ENCODE peak calls at places on chromosome 9, in seven cellular contexts. Q is stomach, E is sigmoid colon, G is SK-N-SH, A is Panc1, F is HepG2, O is SK-N-MC. Z is an unnamed sample.

GRCh38 chr9:104326912-104327311 is 177.2 kb upstream of the OR13F1 start:
- DNase-seq in F (no peak), G (no peak), O (no peak), Q (no peak), E (no peak), A (no peak), Z (no peak)

GRCh38 chr9:135551031-135551430 is 5.1 kb downstream of the OBP2A start:
- DNase-seq in Q (no peak), G (no peak), A (no peak), E (no peak), F (no peak), O (no peak), Z (no peak)

GRCh38 chr9:105651806-105652205 is 10.5 kb upstream of the TAL2 start:
- DNase-seq in O (no peak), A (no peak), E (no peak), G (no peak), Q (no peak), F (no peak), Z (no peak)

GRCh38 chr9:88766778-88767503 is 224.3 kb upstream of the S1PR3 start:
- DNase-seq in A (no peak), E (no peak), Q (no peak), F (no peak), O (no peak), G (no peak), Z (no peak)

GRCh38 chr9:76620586-76620985 is 143.7 kb upstream of the PCA3 start:
- DNase-seq in G (no peak), E (no peak), F (no peak), Q (no peak), O (no peak), A (no peak), Z (no peak)

GRCh38 chr9:27059406-27059805 is 49.6 kb upstream of the TEK start:
- DNase-seq in F (no peak), G (no peak), A (no peak), O (no peak), E (no peak), Q (no peak), Z (no peak)

GRCh38 chr9:73761905-73762304 is 610.2 kb downstream of the ANXA1 start:
- DNase-seq in A (no peak), O (no peak), Q (no peak), E (no peak), F (no peak), G (no peak), Z (peak; percentile 41)

GRCh38 chr9:13568851-13569618 is 289.5 kb upstream of the MPDZ start:
- DNase-seq in F (no peak), O (no peak), Q (no peak), A (no peak), G (no peak), E (peak; percentile 58), Z (no peak)

GRCh38 chr9:131320031-131320685 is 30.6 kb downstream of the PLPP7 start:
- DNase-seq in F (no peak), Q (no peak), E (peak; percentile 80), A (no peak), G (peak; percentile 58), O (no peak), Z (peak; percentile 34)

GRCh38 chr9:68934319-68934644 is 79.6 kb downstream of the PRKACG start:
- DNase-seq in O (no peak), Q (no peak), E (no peak), G (no peak), F (no peak), A (no peak), Z (no peak)

DNA sequence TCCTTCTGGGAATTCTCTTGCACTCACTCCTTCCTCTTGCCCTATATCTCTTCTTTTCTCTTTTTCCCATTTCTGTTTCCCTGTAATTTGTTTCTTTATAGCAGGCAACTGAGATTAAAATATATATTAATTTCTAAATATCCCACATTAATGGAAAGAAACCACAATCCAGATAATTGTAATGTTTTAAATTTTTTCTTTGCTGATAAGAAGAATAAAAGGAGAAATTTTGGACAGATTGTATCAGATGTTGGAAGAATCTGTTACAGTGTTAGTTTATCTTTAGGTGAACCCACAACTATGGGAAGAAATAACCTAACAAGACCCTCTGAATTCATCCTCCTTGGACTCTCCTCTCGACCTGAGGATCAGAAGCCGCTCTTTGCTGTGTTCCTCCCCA is at the start of gene OR1L1:
- DNase-seq in O (no peak), G (no peak), A (no peak), E (no peak), F (no peak), Q (no peak), Z (no peak)
- H3K9me3 ChIP-seq in O (no peaks in the 10 kb centered on the region), G (no peaks in the 10 kb centered on the region), A (no peaks in the 10 kb centered on the region), E (no peaks in the 10 kb centered on the region), F (no peaks in the 10 kb centered on the region), Q (peaks cover 6% of the 10 kb centered on the region), Z (no peaks in the 10 kb centered on the region)

GRCh38 chr9:120912958-120913672 is 13.5 kb downstream of the TRAF1 start:
- DNase-seq in G (no peak), E (no peak), A (no peak), Q (no peak), O (no peak), F (no peak), Z (no peak)

GRCh38 chr9:120910643-120911042 is 16.0 kb downstream of the TRAF1 start:
- DNase-seq in G (no peak), Q (no peak), O (no peak), F (no peak), E (no peak), A (no peak), Z (no peak)

GRCh38 chr9:120909904-120910303 is 16.7 kb downstream of the TRAF1 start:
- DNase-seq in F (no peak), A (no peak), G (no peak), E (no peak), Q (no peak), O (no peak), Z (no peak)

GRCh38 chr9:120913673-120914266 is 12.8 kb downstream of the TRAF1 start:
- DNase-seq in Q (no peak), O (no peak), E (no peak), G (no peak), A (no peak), F (no peak), Z (no peak)

GRCh38 chr9:120911295-120911843 is 15.2 kb downstream of the TRAF1 start:
- DNase-seq in F (no peak), E (no peak), A (no peak), G (no peak), Q (no peak), O (no peak), Z (no peak)
- TF ChIP-seq POLR2AphosphoS5 in F (no peak), E (no peak), A (no peak), G (no peak), Q (no peak), O (no peak), Z (no peak)

DNA sequence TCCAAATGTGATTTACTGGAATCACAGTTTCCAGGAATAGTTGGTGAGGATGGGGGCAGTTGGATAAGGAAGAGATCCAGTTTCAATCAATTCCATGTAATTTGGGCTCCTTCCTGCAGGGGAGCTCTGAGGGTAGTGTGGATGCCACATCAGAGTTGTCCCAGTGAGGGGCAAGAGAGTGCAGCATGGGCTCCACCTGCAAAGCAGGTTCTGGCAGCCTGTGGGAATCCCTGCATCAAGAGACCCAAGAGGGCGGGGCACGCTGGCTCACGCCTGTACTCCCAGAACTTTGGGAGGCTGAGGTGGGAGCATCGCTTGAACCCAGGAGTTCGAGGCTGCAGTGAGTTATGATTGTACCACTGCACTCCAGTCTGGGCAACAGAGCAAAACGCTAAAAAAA is 188.5 kb downstream of the CACNA1B start:
- DNase-seq in Q (no peak), F (no peak), E (no peak), O (no peak), A (no peak), G (no peak), Z (peak; percentile 40)
- H3K9me3 ChIP-seq in Q (no peaks in the 10 kb centered on the region), F (no peaks in the 10 kb centered on the region), E (no peaks in the 10 kb centered on the region), O (no peaks in the 10 kb centered on the region), A (no peaks in the 10 kb centered on the region), G (no peaks in the 10 kb centered on the region), Z (no peaks in the 10 kb centered on the region)

DNA sequence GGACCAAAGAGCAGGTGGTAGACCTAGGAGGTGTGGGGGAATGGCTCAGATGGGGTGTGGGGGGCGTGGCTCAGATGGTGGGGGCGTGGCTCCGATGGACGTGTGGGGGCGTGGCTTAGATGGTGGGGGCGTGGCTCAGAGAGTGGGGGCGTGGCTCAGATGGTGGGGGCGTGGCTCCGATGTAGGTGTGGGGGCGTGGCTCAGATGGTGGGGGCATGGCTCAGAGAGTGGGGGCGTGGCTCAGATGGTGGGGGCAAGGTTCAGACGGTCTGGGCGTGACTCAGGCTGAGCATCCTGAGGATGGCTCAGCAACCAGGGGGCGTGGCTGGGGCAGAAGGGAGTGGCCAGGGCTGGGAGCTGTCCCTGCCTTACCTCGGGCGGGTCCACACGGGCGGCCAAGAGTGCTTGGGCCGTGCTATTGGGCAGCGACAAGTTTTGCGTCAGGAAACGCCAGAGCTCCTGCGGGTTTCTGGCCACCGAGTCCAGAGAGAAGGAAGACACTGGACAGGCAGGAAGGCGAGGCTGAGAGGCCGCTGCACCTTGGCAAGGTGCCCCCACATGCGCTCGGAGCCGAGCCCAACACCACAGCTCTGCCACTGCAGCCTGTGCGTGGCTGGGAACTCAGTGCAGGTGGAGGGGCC is 5.9 kb downstream of the ABCA2 start:
- DNase-seq in A (peak; percentile 32), F (peak; percentile 88), O (no peak), Q (peak; percentile 84), E (no peak), G (peak; percentile 90), Z (peak; percentile 89)
- TF ChIP-seq POLR2AphosphoS5 in A (no peak), F (no peak), O (no peak), Q (no peak), E (peak; percentile 31), G (no peak), Z (no peak)

DNA sequence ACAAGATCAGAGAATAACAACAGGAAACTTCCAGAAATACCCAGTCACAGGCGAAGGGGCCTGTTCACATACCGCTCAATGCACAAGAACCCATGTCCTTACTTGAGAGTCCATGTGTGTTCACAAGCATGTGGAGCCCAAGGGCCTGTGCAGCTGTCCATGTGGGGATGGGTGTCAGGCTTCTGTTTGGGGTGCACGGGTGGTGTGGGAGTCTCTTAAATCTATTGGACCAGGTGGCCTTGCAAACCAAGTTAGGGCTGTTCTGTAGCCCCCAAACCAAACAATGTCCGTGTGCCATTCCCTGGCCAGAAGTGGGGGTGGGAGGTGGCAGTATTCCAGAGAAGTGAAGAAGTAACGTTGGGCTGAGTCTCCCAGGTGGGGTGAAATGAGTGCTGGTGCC is 222.3 kb downstream of the PBX3 start:
- DNase-seq in Q (no peak), E (no peak), A (no peak), F (no peak), G (no peak), O (no peak), Z (no peak)
- H3K9me3 ChIP-seq in Q (no peaks in the 10 kb centered on the region), E (no peaks in the 10 kb centered on the region), A (no peaks in the 10 kb centered on the region), F (no peaks in the 10 kb centered on the region), G (no peaks in the 10 kb centered on the region), O (no peaks in the 10 kb centered on the region), Z (no peaks in the 10 kb centered on the region)

DNA sequence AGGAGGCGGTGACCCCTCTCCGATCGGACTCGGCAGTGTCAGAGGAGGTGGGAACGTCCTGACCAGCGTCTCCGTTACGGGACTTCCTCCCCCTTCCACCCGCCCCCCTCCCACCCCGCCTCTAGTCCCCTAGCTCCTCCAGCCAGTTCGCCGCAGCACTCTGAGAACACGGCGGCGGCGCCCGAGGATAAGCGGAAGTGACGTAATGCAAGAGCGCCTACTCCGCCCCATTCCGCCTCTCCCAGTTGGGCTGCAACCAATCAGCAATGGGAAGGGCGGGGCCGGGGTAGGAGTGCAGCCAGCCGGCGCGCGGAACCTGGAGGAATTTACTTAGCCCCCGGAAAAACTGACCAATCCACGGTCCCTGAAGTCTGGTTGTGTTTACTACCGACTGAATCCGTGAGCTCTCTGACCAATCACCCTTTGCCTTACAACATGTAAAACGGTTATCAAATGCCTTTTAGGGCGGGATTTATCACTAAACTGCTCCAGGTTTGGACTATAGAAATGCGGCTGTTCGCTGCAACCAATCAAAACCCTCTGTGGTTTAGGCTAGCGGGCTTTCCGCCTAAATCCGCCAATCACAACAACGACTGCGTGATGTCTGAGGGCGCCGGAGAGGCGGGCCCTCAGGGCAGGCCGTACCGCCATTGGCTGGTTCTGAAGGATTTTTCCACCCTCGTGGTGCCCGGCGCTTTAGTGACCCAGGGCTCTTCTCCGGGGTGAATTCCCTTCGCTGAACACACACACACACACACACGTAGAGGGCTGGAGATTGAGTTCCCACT is at the start of gene ZBTB5:
- DNase-seq in O (peak; percentile 99), E (peak; percentile 100), A (peak; percentile 100), F (peak; percentile 100), G (peak; percentile 95), Q (peak; percentile 99), Z (peak; percentile 99)
- TF ChIP-seq POLR2AphosphoS5 in O (peak; percentile 83), E (peak; percentile 84), A (no peak), F (peak; percentile 94), G (peak; percentile 96), Q (peak; percentile 91), Z (peak; percentile 87)